ENCODE peak calls at places on chromosomes 5 and 9, in seven cellular contexts. D is sigmoid colon, F is ovary, N is Peyer's patch, K is endothelial cell, Y is Panc1, L is GM13977. J is an unnamed sample.

GRCh38 chr5:113663879-113664278 is 150.4 kb downstream of the YTHDC2 start:
- DNase-seq in D (no peak), F (no peak), N (no peak), K (peak; percentile 64), Y (peak; percentile 4), L (peak; percentile 8), J (peak; percentile 38)

GRCh38 chr9:21995652-21996275 is 1.2 kb downstream of the CDKN2B-AS1 start:
- DNase-seq in D (no peak), F (peak; percentile 49), N (peak; percentile 80), K (peak; percentile 64), Y (no peak), L (peak; percentile 38), J (peak; percentile 9)

GRCh38 chr5:66814146-66814991 is 218.2 kb downstream of the MAST4 start:
- DNase-seq in D (no peak), F (no peak), N (no peak), K (peak; percentile 50), Y (peak; percentile 46), L (peak; percentile 64), J (peak; percentile 56)

GRCh38 chr5:14385022-14385421 is 196.6 kb upstream of the OTULINL start:
- DNase-seq in D (no peak), F (no peak), N (no peak), K (peak; percentile 12), Y (no peak), L (no peak), J (no peak)

GRCh38 chr5:173825215-173825865 is 62.8 kb upstream of the CPEB4 start:
- DNase-seq in D (no peak), F (no peak), N (no peak), K (no peak), Y (no peak), L (no peak), J (no peak)

GRCh38 chr9:71519098-71519497 is 249.2 kb downstream of the CEMIP2 start:
- DNase-seq in D (no peak), F (no peak), N (no peak), K (no peak), Y (no peak), L (no peak), J (no peak)

GRCh38 chr9:114608525-114608796 is 2.6 kb upstream of the TMEM268 start:
- DNase-seq in D (no peak), F (no peak), N (no peak), K (no peak), Y (no peak), L (no peak), J (no peak)

GRCh38 chr9:72648811-72649414 is 127.5 kb downstream of the TMC1 start:
- DNase-seq in D (no peak), F (no peak), N (no peak), K (no peak), Y (no peak), L (no peak), J (no peak)

GRCh38 chr5:139481580-139482049 is 943 bp downstream of the STING1 start:
- DNase-seq in D (peak; percentile 76), F (no peak), N (no peak), K (no peak), Y (no peak), L (no peak), J (no peak)

DNA sequence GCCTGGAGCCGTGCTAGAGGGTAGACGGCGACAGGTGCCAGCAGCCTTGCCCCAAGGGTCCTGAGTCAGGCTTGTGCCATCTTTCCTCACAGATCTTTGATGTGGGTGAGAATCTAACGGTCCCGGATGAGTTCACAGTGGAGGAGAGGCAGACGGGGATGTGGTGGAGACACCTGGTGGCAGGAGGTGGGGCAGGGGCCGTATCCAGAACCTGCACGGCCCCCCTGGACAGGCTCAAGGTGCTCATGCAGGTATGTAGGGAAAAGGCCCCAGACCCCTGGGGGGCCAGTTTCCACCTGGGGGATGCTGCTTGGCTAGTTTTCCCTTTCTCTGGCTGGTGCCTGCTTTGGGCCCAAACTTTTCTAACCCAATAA is 24.0 kb downstream of the PTGES2 start:
- DNase-seq in D (no peak), F (peak; percentile 45), N (no peak), K (no peak), Y (no peak), L (no peak), J (peak; percentile 42)
- TF ChIP-seq CTCF in D (peak; percentile 5), F (no peak), N (no peak), K (no peak), Y (no peak), L (peak; percentile 24), J (no peak)

GRCh38 chr9:133505186-133505830 is 19.5 kb downstream of the MYMK start:
- DNase-seq in D (no peak), F (no peak), N (no peak), K (no peak), Y (no peak), L (no peak), J (no peak)

GRCh38 chr9:133508046-133508445 is 16.7 kb downstream of the MYMK start:
- DNase-seq in D (no peak), F (no peak), N (no peak), K (no peak), Y (no peak), L (no peak), J (no peak)

GRCh38 chr9:133507246-133507965 is 17.4 kb downstream of the MYMK start:
- DNase-seq in D (no peak), F (no peak), N (no peak), K (no peak), Y (no peak), L (no peak), J (no peak)

GRCh38 chr9:133505901-133506652 is 18.7 kb downstream of the MYMK start:
- DNase-seq in D (no peak), F (peak; percentile 78), N (no peak), K (no peak), Y (no peak), L (no peak), J (peak; percentile 31)

DNA sequence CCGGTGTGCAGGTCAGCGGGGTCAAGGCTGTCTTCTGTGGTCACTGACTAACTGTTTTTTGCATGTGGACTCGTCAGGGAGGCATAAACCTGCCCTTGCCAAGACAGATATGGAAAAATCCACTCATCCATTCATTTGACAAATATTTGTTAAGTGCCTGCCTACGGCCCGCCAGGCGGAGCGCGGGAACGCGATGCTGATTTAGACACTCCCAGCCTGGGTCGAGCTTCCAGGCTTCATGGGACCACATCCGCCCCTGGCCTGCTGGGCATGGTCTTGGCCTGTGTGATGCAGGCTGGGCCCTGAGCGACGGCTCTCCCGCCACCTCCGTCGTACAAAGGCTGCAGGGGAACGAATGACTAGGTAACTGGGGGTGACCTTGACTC is 18.1 kb downstream of the MYMK start:
- DNase-seq in D (no peak), F (peak; percentile 80), N (no peak), K (no peak), Y (peak; percentile 39), L (no peak), J (peak; percentile 23)
- TF ChIP-seq CTCF in D (no peak), F (no peak), N (no peak), K (no peak), Y (no peak), L (no peak), J (no peak)

DNA sequence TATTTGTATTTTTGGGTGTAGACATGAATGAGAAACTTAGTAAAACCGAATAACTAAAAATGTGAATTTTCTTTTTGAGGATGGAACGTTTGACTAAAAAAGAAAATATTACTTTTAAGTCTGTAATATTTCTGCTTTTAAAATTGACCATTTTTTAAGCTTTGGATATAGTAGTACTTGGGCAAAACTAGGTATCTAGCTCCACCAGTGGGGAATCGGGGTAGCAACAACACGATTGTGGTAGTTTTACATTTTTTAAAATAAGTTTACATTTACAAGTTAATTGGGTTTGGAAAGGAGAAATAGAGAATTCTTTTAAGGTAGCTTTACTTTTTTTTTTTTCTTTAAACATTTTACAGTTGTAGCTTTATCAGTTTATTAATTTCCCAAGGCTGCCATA is 154.4 kb downstream of the MAN2A1 start:
- DNase-seq in D (no peak), F (no peak), N (no peak), K (no peak), Y (no peak), L (no peak), J (no peak)
- TF ChIP-seq CTCF in D (no peak), F (no peak), N (peak; percentile 13), K (no peak), Y (peak; percentile 11), L (peak; percentile 9), J (peak; percentile 21)

GRCh38 chr5:60399507-60399906 is 300.5 kb downstream of the DEPDC1B start:
- DNase-seq in D (no peak), F (no peak), N (no peak), K (no peak), Y (no peak), L (no peak), J (no peak)

DNA sequence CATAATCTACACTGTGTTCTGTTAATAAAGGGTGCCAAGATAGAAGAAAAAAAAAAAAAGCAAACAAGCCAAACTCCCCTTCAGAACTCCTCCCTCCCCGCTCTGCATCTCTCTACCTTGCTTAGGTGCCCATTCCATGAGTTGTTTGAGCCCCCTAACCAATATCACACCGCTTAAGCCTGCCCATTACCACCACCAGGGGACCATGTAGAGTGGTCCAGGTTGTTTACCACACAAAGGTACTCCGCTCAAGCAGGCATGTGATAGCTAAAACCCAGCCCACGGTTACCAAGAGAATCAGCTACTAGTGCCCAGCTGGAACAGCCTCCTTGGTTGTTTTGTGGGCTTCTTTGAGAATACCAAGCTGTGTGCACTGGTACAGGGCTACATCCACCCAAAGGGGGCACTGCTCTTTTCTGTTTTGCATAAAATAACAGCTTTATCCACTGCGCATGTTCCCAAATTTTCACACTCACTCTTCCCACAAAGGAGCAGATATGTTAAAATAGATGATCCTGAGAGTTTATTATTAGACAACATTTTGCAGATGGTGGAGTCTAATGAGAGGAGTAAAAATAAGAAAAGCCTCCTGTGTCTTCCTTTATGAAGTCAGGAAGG is 304.1 kb downstream of the DEPDC1B start:
- DNase-seq in D (no peak), F (no peak), N (no peak), K (no peak), Y (no peak), L (no peak), J (no peak)
- TF ChIP-seq CTCF in D (no peak), F (no peak), N (no peak), K (peak; percentile 43), Y (peak; percentile 11), L (no peak), J (no peak)

GRCh38 chr5:155700333-155700732 is 626.6 kb upstream of the SGCD start:
- DNase-seq in D (no peak), F (no peak), N (no peak), K (peak; percentile 11), Y (no peak), L (no peak), J (no peak)

GRCh38 chr5:155697236-155697635 is 629.7 kb upstream of the SGCD start:
- DNase-seq in D (no peak), F (no peak), N (no peak), K (no peak), Y (no peak), L (no peak), J (no peak)

GRCh38 chr5:155699385-155699784 is 627.6 kb upstream of the SGCD start:
- DNase-seq in D (no peak), F (no peak), N (no peak), K (peak; percentile 5), Y (no peak), L (no peak), J (no peak)
- TF ChIP-seq CTCF in D (no peak), F (no peak), N (peak; percentile 26), K (no peak), Y (no peak), L (no peak), J (no peak)